ENCODE peak calls at places on chromosomes 3 and 15, in seven cellular contexts. One of them, this sample, is unnamed.

GRCh38 chr3:164851204-164851603 is 227.1 kb downstream of the SI start:
- DNase-seq in cardiac muscle cell: no peak
- DNase-seq in lower lobe of right lung: no peak
- DNase-seq in adrenal gland: no peak
- DNase-seq in AG10803: no peak
- DNase-seq in A549: no peak
- DNase-seq in cardiac fibroblast: no peak
- DNase-seq in this sample: no peak

GRCh38 chr15:90891346-90891949 is 7.1 kb downstream of the FES start:
- DNase-seq in adrenal gland: no peak
- DNase-seq in cardiac fibroblast: no peak
- DNase-seq in cardiac muscle cell: no peak
- DNase-seq in A549: no peak
- DNase-seq in lower lobe of right lung: peak
- DNase-seq in AG10803: no peak
- DNase-seq in this sample: no peak

GRCh38 chr3:149385617-149386298 is 8.3 kb upstream of the TM4SF1 start:
- DNase-seq in cardiac muscle cell: no peak
- DNase-seq in adrenal gland: no peak
- DNase-seq in AG10803: no peak
- DNase-seq in cardiac fibroblast: no peak
- DNase-seq in lower lobe of right lung: no peak
- DNase-seq in A549: no peak
- DNase-seq in this sample: no peak

GRCh38 chr3:158494657-158495056 is 76.3 kb upstream of the MLF1 start:
- DNase-seq in AG10803: no peak
- DNase-seq in cardiac muscle cell: no peak
- DNase-seq in adrenal gland: no peak
- DNase-seq in cardiac fibroblast: no peak
- DNase-seq in A549: no peak
- DNase-seq in lower lobe of right lung: no peak
- DNase-seq in this sample: no peak

GRCh38 chr15:77031376-77032050 is 36.6 kb downstream of the PSTPIP1 start:
- DNase-seq in cardiac muscle cell: no peak
- DNase-seq in adrenal gland: no peak
- DNase-seq in lower lobe of right lung: peak
- DNase-seq in A549: no peak
- DNase-seq in AG10803: no peak
- DNase-seq in cardiac fibroblast: no peak
- DNase-seq in this sample: peak

GRCh38 chr3:11305509-11305908 is 33.3 kb downstream of the ATG7 start:
- DNase-seq in lower lobe of right lung: no peak
- DNase-seq in adrenal gland: no peak
- DNase-seq in cardiac muscle cell: no peak
- DNase-seq in cardiac fibroblast: no peak
- DNase-seq in AG10803: no peak
- DNase-seq in A549: no peak
- DNase-seq in this sample: no peak

GRCh38 chr3:156750874-156751245 is 75.3 kb upstream of the LEKR1 start:
- DNase-seq in AG10803: peak
- DNase-seq in cardiac fibroblast: peak
- DNase-seq in lower lobe of right lung: no peak
- DNase-seq in A549: no peak
- DNase-seq in adrenal gland: no peak
- DNase-seq in cardiac muscle cell: peak
- DNase-seq in this sample: no peak

GRCh38 chr3:54957711-54958110 is 29.9 kb upstream of the LRTM1 start:
- DNase-seq in AG10803: peak
- DNase-seq in A549: no peak
- DNase-seq in lower lobe of right lung: no peak
- DNase-seq in adrenal gland: no peak
- DNase-seq in cardiac muscle cell: no peak
- DNase-seq in cardiac fibroblast: no peak
- DNase-seq in this sample: no peak

GRCh38 chr15:40828447-40829036 is at the start of gene PPP1R14D:
- DNase-seq in AG10803: no peak
- DNase-seq in A549: no peak
- DNase-seq in cardiac fibroblast: no peak
- DNase-seq in cardiac muscle cell: no peak
- DNase-seq in lower lobe of right lung: no peak
- DNase-seq in adrenal gland: no peak
- DNase-seq in this sample: no peak

GRCh38 chr15:77039817-77040216 is 31.1 kb downstream of the TSPAN3 start:
- DNase-seq in adrenal gland: no peak
- DNase-seq in lower lobe of right lung: peak
- DNase-seq in AG10803: no peak
- DNase-seq in cardiac fibroblast: no peak
- DNase-seq in cardiac muscle cell: no peak
- DNase-seq in A549: no peak
- DNase-seq in this sample: no peak

GRCh38 chr3:197749315-197749600 is 425 bp upstream of the FYTTD1 start:
- DNase-seq in A549: peak
- DNase-seq in AG10803: peak
- DNase-seq in cardiac muscle cell: peak
- DNase-seq in cardiac fibroblast: peak
- DNase-seq in adrenal gland: peak
- DNase-seq in lower lobe of right lung: no peak
- DNase-seq in this sample: peak
- H3K4me3 ChIP-seq in A549: peak
- H3K4me3 ChIP-seq in AG10803: peak
- H3K4me3 ChIP-seq in cardiac muscle cell: peak
- H3K4me3 ChIP-seq in cardiac fibroblast: peak
- H3K4me3 ChIP-seq in adrenal gland: peak
- H3K4me3 ChIP-seq in lower lobe of right lung: peak
- H3K4me3 ChIP-seq in this sample: peak

DNA sequence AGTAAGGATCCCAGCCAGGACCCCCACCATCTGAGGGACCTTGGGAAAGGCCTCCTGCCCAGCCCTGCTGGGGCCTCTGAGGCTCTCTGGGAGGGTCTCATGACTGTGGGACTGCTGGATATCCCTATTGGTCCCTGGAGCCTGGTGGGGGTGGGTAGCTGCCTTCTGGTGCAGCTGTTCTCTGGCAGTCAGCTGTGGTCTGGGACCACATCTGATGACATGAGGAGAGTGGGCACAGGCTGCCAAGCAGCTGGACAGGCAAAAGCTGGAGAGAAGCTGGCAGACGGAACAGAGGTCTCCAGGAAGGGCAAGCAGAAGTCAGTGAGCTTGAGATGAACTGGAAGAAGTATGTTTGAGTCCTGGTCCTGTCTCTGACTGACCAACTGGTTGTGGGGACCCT is 22.4 kb downstream of the PLEKHO2 start:
- DNase-seq in lower lobe of right lung: no peak
- DNase-seq in adrenal gland: no peak
- DNase-seq in cardiac muscle cell: no peak
- DNase-seq in cardiac fibroblast: no peak
- DNase-seq in A549: no peak
- DNase-seq in AG10803: no peak
- DNase-seq in this sample: no peak
- H3K4me3 ChIP-seq in lower lobe of right lung: no peak
- H3K4me3 ChIP-seq in adrenal gland: no peak
- H3K4me3 ChIP-seq in cardiac muscle cell: no peak
- H3K4me3 ChIP-seq in cardiac fibroblast: no peak
- H3K4me3 ChIP-seq in A549: no peak
- H3K4me3 ChIP-seq in AG10803: no peak
- H3K4me3 ChIP-seq in this sample: no peak

GRCh38 chr15:51982770-51983103 is 11.2 kb upstream of the LEO1 start:
- DNase-seq in lower lobe of right lung: no peak
- DNase-seq in A549: no peak
- DNase-seq in AG10803: no peak
- DNase-seq in cardiac muscle cell: no peak
- DNase-seq in cardiac fibroblast: no peak
- DNase-seq in adrenal gland: no peak
- DNase-seq in this sample: no peak

DNA sequence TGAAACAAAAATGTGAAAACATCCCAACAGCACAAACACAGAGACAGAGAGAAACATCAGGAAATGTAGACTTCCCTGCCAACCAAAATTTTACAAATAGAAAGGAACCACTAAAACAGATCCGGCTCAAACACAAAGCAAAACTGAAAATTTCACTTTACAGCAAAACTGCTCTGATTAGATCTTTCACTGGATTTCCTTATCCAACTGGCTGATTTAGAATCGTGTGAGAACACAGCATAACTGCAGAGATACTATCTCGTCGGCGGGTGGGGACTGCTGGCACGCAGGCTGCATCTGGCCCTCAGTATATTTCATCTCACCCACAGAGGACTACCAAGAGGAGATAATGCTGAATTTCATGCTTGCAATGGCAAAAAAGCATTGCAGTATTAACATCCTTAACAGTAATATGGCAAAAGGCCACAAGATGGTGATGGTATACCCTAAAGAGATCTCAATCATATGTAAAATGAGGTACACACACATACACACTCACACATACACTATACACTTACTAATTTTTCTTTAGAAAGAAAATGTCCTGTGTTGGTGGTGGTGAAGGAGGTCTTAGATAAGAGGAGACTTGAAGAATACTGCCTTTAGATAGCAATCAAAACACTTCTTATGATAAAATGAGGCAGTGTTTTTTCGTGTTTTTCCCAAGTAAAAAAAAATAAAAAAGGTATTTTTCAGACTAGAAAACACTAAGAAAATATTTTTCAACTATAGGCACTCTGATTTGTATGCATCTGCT is 10.6 kb upstream of the LEO1 start:
- DNase-seq in A549: peak
- DNase-seq in lower lobe of right lung: no peak
- DNase-seq in AG10803: peak
- DNase-seq in cardiac fibroblast: peak
- DNase-seq in cardiac muscle cell: peak
- DNase-seq in adrenal gland: peak
- DNase-seq in this sample: peak
- H3K4me3 ChIP-seq in A549: peak
- H3K4me3 ChIP-seq in lower lobe of right lung: peak
- H3K4me3 ChIP-seq in AG10803: peak
- H3K4me3 ChIP-seq in cardiac fibroblast: peak
- H3K4me3 ChIP-seq in cardiac muscle cell: no peak
- H3K4me3 ChIP-seq in adrenal gland: peak
- H3K4me3 ChIP-seq in this sample: peak

GRCh38 chr15:44666208-44667038 is 3.0 kb upstream of the SPG11 start:
- DNase-seq in adrenal gland: no peak
- DNase-seq in AG10803: no peak
- DNase-seq in lower lobe of right lung: no peak
- DNase-seq in A549: no peak
- DNase-seq in cardiac fibroblast: no peak
- DNase-seq in cardiac muscle cell: no peak
- DNase-seq in this sample: no peak
- H3K4me3 ChIP-seq in adrenal gland: no peak
- H3K4me3 ChIP-seq in AG10803: no peak
- H3K4me3 ChIP-seq in lower lobe of right lung: no peak
- H3K4me3 ChIP-seq in A549: no peak
- H3K4me3 ChIP-seq in cardiac fibroblast: no peak
- H3K4me3 ChIP-seq in cardiac muscle cell: no peak
- H3K4me3 ChIP-seq in this sample: no peak

DNA sequence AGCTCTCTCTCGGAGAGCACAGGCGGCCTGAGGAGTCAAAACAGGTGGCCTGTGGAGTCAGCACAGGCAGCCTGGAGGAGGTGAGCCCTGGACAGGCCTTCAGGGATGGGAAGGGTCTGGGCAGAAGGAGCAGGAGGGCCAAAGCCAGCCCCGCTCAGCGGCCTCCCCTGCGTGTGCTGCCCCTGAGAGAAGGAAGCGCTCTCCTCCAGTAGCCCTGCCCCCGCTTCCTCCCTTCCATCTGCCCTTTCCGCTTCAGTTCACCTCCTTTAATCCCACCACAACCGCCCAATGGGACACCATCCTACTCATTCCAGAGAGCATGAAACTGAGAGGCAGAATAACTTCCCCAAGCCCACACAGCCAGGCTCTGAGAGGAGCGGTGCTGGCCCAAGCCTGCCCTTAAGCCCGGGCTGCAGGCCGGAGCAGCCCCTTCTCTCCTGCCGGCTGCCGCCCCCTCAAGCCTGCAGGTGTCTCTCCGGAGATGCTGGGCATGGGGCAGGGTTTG is 3.2 kb upstream of the NR2E3 start:
- DNase-seq in AG10803: no peak
- DNase-seq in lower lobe of right lung: no peak
- DNase-seq in cardiac fibroblast: no peak
- DNase-seq in cardiac muscle cell: no peak
- DNase-seq in adrenal gland: no peak
- DNase-seq in A549: no peak
- DNase-seq in this sample: no peak
- H3K4me3 ChIP-seq in AG10803: no peak
- H3K4me3 ChIP-seq in lower lobe of right lung: no peak
- H3K4me3 ChIP-seq in cardiac fibroblast: no peak
- H3K4me3 ChIP-seq in cardiac muscle cell: no peak
- H3K4me3 ChIP-seq in adrenal gland: no peak
- H3K4me3 ChIP-seq in A549: no peak
- H3K4me3 ChIP-seq in this sample: no peak

DNA sequence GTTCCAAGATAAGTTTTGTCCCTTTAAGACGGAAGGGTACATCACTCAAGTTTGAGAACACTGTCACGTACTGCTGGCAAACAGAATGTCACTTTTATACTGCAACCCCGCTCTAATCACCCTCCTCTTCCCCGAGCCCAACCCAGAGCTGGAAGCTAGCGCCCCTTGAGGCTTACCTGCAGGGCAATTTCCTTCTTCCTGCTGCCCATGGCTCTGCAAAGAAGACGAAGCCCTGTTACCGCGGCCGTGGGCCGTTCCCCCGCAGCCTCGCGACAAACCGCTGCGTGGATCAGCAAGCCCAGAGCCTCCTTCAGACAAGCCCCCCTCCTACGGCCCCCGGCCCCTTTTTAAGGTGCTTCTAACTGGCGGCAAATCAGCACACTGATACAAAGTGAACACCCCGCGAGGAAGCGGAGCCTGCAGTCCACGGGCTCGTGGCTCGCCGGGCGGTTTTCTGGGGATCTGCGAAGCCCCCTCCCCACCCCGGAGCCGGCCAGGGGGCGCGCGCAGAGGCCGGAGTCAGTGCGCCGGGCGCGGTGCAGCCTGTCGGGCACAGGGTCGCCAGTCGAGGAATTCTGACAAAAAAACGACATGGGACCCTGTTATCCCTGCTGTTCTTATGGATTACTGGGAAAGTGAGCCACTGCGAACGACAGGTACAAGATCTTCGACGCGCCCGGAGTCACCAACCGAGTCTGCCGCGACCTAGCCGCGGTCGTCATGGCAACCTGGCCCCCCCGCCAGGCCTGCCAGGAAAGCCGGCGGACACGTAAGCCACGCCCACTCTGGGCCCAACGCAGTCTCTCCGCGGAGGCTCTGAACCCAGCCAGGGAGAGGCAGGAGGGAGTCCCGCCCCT is at the start of gene NME9:
- DNase-seq in cardiac fibroblast: peak
- DNase-seq in adrenal gland: peak
- DNase-seq in A549: peak
- DNase-seq in lower lobe of right lung: peak
- DNase-seq in cardiac muscle cell: peak
- DNase-seq in AG10803: peak
- DNase-seq in this sample: peak
- H3K4me3 ChIP-seq in cardiac fibroblast: peak
- H3K4me3 ChIP-seq in adrenal gland: peak
- H3K4me3 ChIP-seq in A549: peak
- H3K4me3 ChIP-seq in lower lobe of right lung: peak
- H3K4me3 ChIP-seq in cardiac muscle cell: peak
- H3K4me3 ChIP-seq in AG10803: peak
- H3K4me3 ChIP-seq in this sample: peak

DNA sequence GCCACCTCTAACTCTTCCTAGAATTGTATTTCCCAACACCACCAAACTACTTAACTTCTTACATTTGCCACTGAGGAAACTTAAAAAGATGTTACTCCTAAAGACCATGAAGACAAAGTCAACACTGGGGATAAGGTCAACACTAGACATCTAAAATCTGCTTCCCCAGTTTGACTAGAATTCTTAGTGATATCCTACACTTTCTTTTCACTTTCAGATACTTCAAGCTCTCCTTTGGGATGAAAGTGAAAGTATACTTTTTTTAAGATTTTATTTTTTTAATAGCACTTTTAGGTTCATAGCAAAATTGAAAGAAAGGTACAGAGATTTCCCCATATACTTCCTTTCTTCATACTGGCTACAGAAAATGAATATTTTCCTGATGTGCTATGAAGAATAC is 32.6 kb downstream of the GOLIM4 start:
- DNase-seq in cardiac muscle cell: no peak
- DNase-seq in adrenal gland: no peak
- DNase-seq in cardiac fibroblast: no peak
- DNase-seq in A549: no peak
- DNase-seq in AG10803: no peak
- DNase-seq in lower lobe of right lung: no peak
- DNase-seq in this sample: no peak
- H3K4me3 ChIP-seq in cardiac muscle cell: no peak
- H3K4me3 ChIP-seq in adrenal gland: no peak
- H3K4me3 ChIP-seq in cardiac fibroblast: no peak
- H3K4me3 ChIP-seq in A549: no peak
- H3K4me3 ChIP-seq in AG10803: no peak
- H3K4me3 ChIP-seq in lower lobe of right lung: no peak
- H3K4me3 ChIP-seq in this sample: no peak

This sample was measured in DND-41.